ENCODE peak calls at places on chromosomes 16 and 17, in nine cellular contexts. C is mucosa of descending colon; T is HFFc6; K is NCI-H510A treated with DMSO at 0.1 percent for 48 hours; R is activated naive CD8-positive, alpha-beta T cell treated with anti-CD3 and anti-CD28 coated beads, Interleukin-2, amount 50 U/mL, for 24 hours; H is mucosa of gallbladder; I is NCI-H2107; O is brain microvascular endothelial cell; V is T follicular helper cell. L is an unnamed sample.

GRCh38 chr17:9959377-9959981 is 54.4 kb upstream of the RCVRN start:
- DNase-seq in C (peak), T (peak), K (no peak), R (peak), H (no peak), I (no peak), O (peak), V (no peak), L (no peak)

GRCh38 chr17:77640242-77640641 is 318.3 kb upstream of the TNRC6C start:
- DNase-seq in C (no peak), T (no peak), K (no peak), R (no peak), H (no peak), I (no peak), O (no peak), V (no peak), L (no peak)

GRCh38 chr16:66390346-66391108 is 24.0 kb downstream of the CDH5 start:
- DNase-seq in C (no peak), T (no peak), K (no peak), R (no peak), H (no peak), I (no peak), O (no peak), V (no peak), L (no peak)

GRCh38 chr16:70454221-70455034 is at the start of gene FCSK:
- DNase-seq in C (peak), T (no peak), K (peak), R (peak), H (peak), I (no peak), O (peak), V (peak), L (peak)

GRCh38 chr17:58352843-58353719 is 1.1 kb upstream of the SUPT4H1 start:
- DNase-seq in C (peak), T (peak), K (no peak), R (peak), H (no peak), I (no peak), O (peak), V (no peak), L (no peak)

GRCh38 chr17:45361976-45362375 is 45.2 kb upstream of the MAP3K14 start:
- DNase-seq in C (no peak), T (no peak), K (no peak), R (no peak), H (no peak), I (no peak), O (no peak), V (no peak), L (no peak)

GRCh38 chr17:80819422-80820164 is 172.0 kb upstream of the CHMP6 start:
- DNase-seq in C (no peak), T (no peak), K (no peak), R (no peak), H (no peak), I (no peak), O (no peak), V (no peak), L (no peak)

GRCh38 chr16:77739493-77739892 is 17.2 kb downstream of the NUDT7 start:
- DNase-seq in C (no peak), T (no peak), K (no peak), R (no peak), H (no peak), I (no peak), O (no peak), V (no peak), L (no peak)

GRCh38 chr17:17685775-17686291 is 4.6 kb downstream of the RAI1 start:
- DNase-seq in C (peak), T (peak), K (no peak), R (no peak), H (peak), I (no peak), O (peak), V (no peak), L (no peak)